ENCODE peak calls at places on chromosomes 6 and 20, in six cellular contexts. X is NCI-H345, W is lower leg skin, I is AG08396, D is sigmoid colon, B is cardiac muscle cell. L is an unnamed sample.

GRCh38 chr6:2641044-2641673 is 109.6 kb downstream of the MYLK4 start:
- DNase-seq in X (no peak), W (no peak), D (no peak), I (no peak), B (no peak), L (no peak)

GRCh38 chr6:22888147-22888831 is 318.9 kb downstream of the HDGFL1 start:
- DNase-seq in D (no peak), X (peak), I (no peak), B (no peak), W (no peak), L (no peak)

GRCh38 chr6:44762496-44762895 is 375.0 kb downstream of the CDC5L start:
- DNase-seq in X (no peak), D (no peak), I (no peak), B (no peak), W (no peak), L (no peak)

GRCh38 chr20:7003598-7003997 is 236.1 kb downstream of the BMP2 start:
- DNase-seq in X (no peak), D (no peak), I (no peak), W (no peak), B (peak), L (no peak)

GRCh38 chr6:136994782-136995181 is 50.0 kb downstream of the IL20RA start:
- DNase-seq in X (peak), B (no peak), I (no peak), D (no peak), W (no peak), L (peak)

GRCh38 chr6:40171343-40171742 is 237.1 kb upstream of the MOCS1 start:
- DNase-seq in X (no peak), W (no peak), B (no peak), D (no peak), I (no peak), L (no peak)

GRCh38 chr20:4435210-4435609 is 286.5 kb upstream of the PRND start:
- DNase-seq in W (no peak), B (no peak), X (no peak), I (no peak), D (no peak), L (no peak)

GRCh38 chr20:21303872-21304586 is 898 bp downstream of the XRN2 start:
- DNase-seq in D (no peak), W (no peak), B (peak), X (no peak), I (no peak), L (no peak)

GRCh38 chr20:18133962-18134361 is 3.7 kb upstream of the KAT14 start:
- DNase-seq in I (no peak), D (no peak), W (no peak), B (peak), X (no peak), L (no peak)

GRCh38 chr6:105793132-105793531 is 293.0 kb upstream of the PRDM1 start:
- DNase-seq in X (no peak), W (no peak), D (no peak), B (no peak), I (no peak), L (no peak)

GRCh38 chr6:168366473-168366872 is 46.9 kb upstream of the DACT2 start:
- DNase-seq in I (no peak), B (no peak), D (peak), W (peak), X (no peak), L (no peak)

GRCh38 chr6:90860822-90861601 is 274.1 kb upstream of the MAP3K7 start:
- DNase-seq in X (peak), W (no peak), B (peak), D (no peak), I (no peak), L (no peak)

GRCh38 chr6:106773956-106774629 is 144.7 kb downstream of the QRSL1 start:
- DNase-seq in B (no peak), X (no peak), W (no peak), D (no peak), I (no peak), L (no peak)

L was measured in NCI-H2081 treated with DMSO at 0.1 percent for 48 hours.